ENCODE peak calls at places on chromosomes 12 and 14, in eight cellular contexts. One of them, this sample, is unnamed.
A peak's percentile ranks its signal among the peaks of the same experiment; 100 is the strongest.

GRCh38 chr14:60622920-60623263 is 26.4 kb downstream of the SIX1 start:
- DNase-seq in kidney epithelial cell: no peak
- DNase-seq in ovary: no peak
- DNase-seq in astrocyte of the cerebellum: peak; percentile 93
- DNase-seq in fibroblast of pulmonary artery: peak; percentile 41
- DNase-seq in choroid plexus epithelial cell: peak; percentile 92
- DNase-seq in fibroblast of lung: peak; percentile 86
- DNase-seq in gastrocnemius medialis: no peak
- DNase-seq in this sample: peak; percentile 13

GRCh38 chr12:15453613-15454012 is 131.3 kb downstream of the PTPRO start:
- DNase-seq in kidney epithelial cell: no peak
- DNase-seq in ovary: no peak
- DNase-seq in astrocyte of the cerebellum: no peak
- DNase-seq in fibroblast of pulmonary artery: no peak
- DNase-seq in choroid plexus epithelial cell: no peak
- DNase-seq in fibroblast of lung: no peak
- DNase-seq in gastrocnemius medialis: no peak
- DNase-seq in this sample: no peak

GRCh38 chr12:131065801-131066200 is 112.1 kb downstream of the ADGRD1 start:
- DNase-seq in kidney epithelial cell: no peak
- DNase-seq in ovary: no peak
- DNase-seq in astrocyte of the cerebellum: no peak
- DNase-seq in fibroblast of pulmonary artery: no peak
- DNase-seq in choroid plexus epithelial cell: no peak
- DNase-seq in fibroblast of lung: no peak
- DNase-seq in gastrocnemius medialis: no peak
- DNase-seq in this sample: no peak

GRCh38 chr12:116365606-116366455 is 88.3 kb upstream of the MED13L start:
- DNase-seq in kidney epithelial cell: no peak
- DNase-seq in ovary: no peak
- DNase-seq in astrocyte of the cerebellum: no peak
- DNase-seq in fibroblast of pulmonary artery: no peak
- DNase-seq in choroid plexus epithelial cell: no peak
- DNase-seq in fibroblast of lung: no peak
- DNase-seq in gastrocnemius medialis: no peak
- DNase-seq in this sample: no peak

GRCh38 chr14:71464840-71465239 is 467.4 kb upstream of the RGS6 start:
- DNase-seq in kidney epithelial cell: no peak
- DNase-seq in ovary: no peak
- DNase-seq in astrocyte of the cerebellum: no peak
- DNase-seq in fibroblast of pulmonary artery: no peak
- DNase-seq in choroid plexus epithelial cell: no peak
- DNase-seq in fibroblast of lung: no peak
- DNase-seq in gastrocnemius medialis: no peak
- DNase-seq in this sample: no peak

GRCh38 chr12:128307791-128308190 is 40.8 kb downstream of the TMEM132C start:
- DNase-seq in kidney epithelial cell: no peak
- DNase-seq in ovary: no peak
- DNase-seq in astrocyte of the cerebellum: no peak
- DNase-seq in fibroblast of pulmonary artery: no peak
- DNase-seq in choroid plexus epithelial cell: no peak
- DNase-seq in fibroblast of lung: no peak
- DNase-seq in gastrocnemius medialis: no peak
- DNase-seq in this sample: no peak

GRCh38 chr12:52020539-52021336 is 14.0 kb downstream of the TAMALIN start:
- DNase-seq in kidney epithelial cell: no peak
- DNase-seq in ovary: peak; percentile 65
- DNase-seq in astrocyte of the cerebellum: no peak
- DNase-seq in fibroblast of pulmonary artery: peak; percentile 70
- DNase-seq in choroid plexus epithelial cell: peak; percentile 62
- DNase-seq in fibroblast of lung: peak; percentile 28
- DNase-seq in gastrocnemius medialis: no peak
- DNase-seq in this sample: peak; percentile 44

GRCh38 chr14:101018561-101019290 is 115.2 kb upstream of the RTL1 start:
- DNase-seq in kidney epithelial cell: no peak
- DNase-seq in ovary: peak; percentile 9
- DNase-seq in astrocyte of the cerebellum: no peak
- DNase-seq in fibroblast of pulmonary artery: no peak
- DNase-seq in choroid plexus epithelial cell: no peak
- DNase-seq in fibroblast of lung: no peak
- DNase-seq in gastrocnemius medialis: no peak
- DNase-seq in this sample: no peak

GRCh38 chr12:33653362-33653761 is 213.7 kb upstream of the SYT10 start:
- DNase-seq in kidney epithelial cell: no peak
- DNase-seq in ovary: no peak
- DNase-seq in astrocyte of the cerebellum: no peak
- DNase-seq in fibroblast of pulmonary artery: no peak
- DNase-seq in choroid plexus epithelial cell: no peak
- DNase-seq in fibroblast of lung: no peak
- DNase-seq in gastrocnemius medialis: no peak
- DNase-seq in this sample: no peak

GRCh38 chr12:59650594-59651229 is 54.9 kb downstream of the SLC16A7 start:
- DNase-seq in kidney epithelial cell: no peak
- DNase-seq in ovary: no peak
- DNase-seq in astrocyte of the cerebellum: peak; percentile 18
- DNase-seq in fibroblast of pulmonary artery: peak; percentile 17
- DNase-seq in choroid plexus epithelial cell: peak; percentile 56
- DNase-seq in fibroblast of lung: peak; percentile 65
- DNase-seq in gastrocnemius medialis: no peak
- DNase-seq in this sample: no peak

GRCh38 chr12:104707179-104707578 is 250.4 kb downstream of the CHST11 start:
- DNase-seq in kidney epithelial cell: no peak
- DNase-seq in ovary: no peak
- DNase-seq in astrocyte of the cerebellum: no peak
- DNase-seq in fibroblast of pulmonary artery: no peak
- DNase-seq in choroid plexus epithelial cell: no peak
- DNase-seq in fibroblast of lung: peak; percentile 42
- DNase-seq in gastrocnemius medialis: no peak
- DNase-seq in this sample: no peak

GRCh38 chr14:55274760-55275159 is 3.5 kb downstream of the FBXO34 start:
- DNase-seq in kidney epithelial cell: no peak
- DNase-seq in ovary: no peak
- DNase-seq in astrocyte of the cerebellum: no peak
- DNase-seq in fibroblast of pulmonary artery: peak; percentile 52
- DNase-seq in choroid plexus epithelial cell: peak; percentile 70
- DNase-seq in fibroblast of lung: peak; percentile 91
- DNase-seq in gastrocnemius medialis: no peak
- DNase-seq in this sample: no peak

GRCh38 chr12:11881835-11882234 is 188.9 kb upstream of the BCL2L14 start:
- DNase-seq in kidney epithelial cell: no peak
- DNase-seq in ovary: no peak
- DNase-seq in astrocyte of the cerebellum: no peak
- DNase-seq in fibroblast of pulmonary artery: no peak
- DNase-seq in choroid plexus epithelial cell: no peak
- DNase-seq in fibroblast of lung: no peak
- DNase-seq in gastrocnemius medialis: no peak
- DNase-seq in this sample: no peak

GRCh38 chr14:24928501-24928900 is 121.4 kb downstream of the STXBP6 start:
- DNase-seq in kidney epithelial cell: no peak
- DNase-seq in ovary: no peak
- DNase-seq in astrocyte of the cerebellum: no peak
- DNase-seq in fibroblast of pulmonary artery: no peak
- DNase-seq in choroid plexus epithelial cell: peak; percentile 35
- DNase-seq in fibroblast of lung: peak; percentile 12
- DNase-seq in gastrocnemius medialis: no peak
- DNase-seq in this sample: no peak

GRCh38 chr14:76806446-76806845 is 6.2 kb downstream of the ANGEL1 start:
- DNase-seq in kidney epithelial cell: no peak
- DNase-seq in ovary: no peak
- DNase-seq in astrocyte of the cerebellum: no peak
- DNase-seq in fibroblast of pulmonary artery: no peak
- DNase-seq in choroid plexus epithelial cell: no peak
- DNase-seq in fibroblast of lung: no peak
- DNase-seq in gastrocnemius medialis: no peak
- DNase-seq in this sample: no peak

DNA sequence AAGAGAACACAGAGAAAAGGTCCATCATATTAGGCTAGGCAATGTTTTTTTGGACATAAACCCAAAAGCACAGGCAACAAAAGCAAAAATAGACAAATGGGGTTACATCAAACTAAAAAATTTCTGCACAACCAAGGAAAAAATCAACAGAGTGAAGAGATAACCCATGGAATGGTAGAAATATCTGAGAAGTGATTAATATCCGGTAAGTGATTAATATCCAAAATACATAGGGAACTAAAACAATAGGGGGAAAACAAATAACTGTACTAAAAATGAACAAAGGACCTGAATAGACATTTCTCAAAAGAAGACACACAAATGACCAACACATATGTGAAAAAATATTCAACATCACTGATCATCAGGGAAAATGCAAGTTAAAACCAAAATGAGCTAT is 4.3 kb downstream of the STYK1 start:
- DNase-seq in kidney epithelial cell: no peak
- DNase-seq in ovary: no peak
- DNase-seq in astrocyte of the cerebellum: no peak
- DNase-seq in fibroblast of pulmonary artery: no peak
- DNase-seq in choroid plexus epithelial cell: no peak
- DNase-seq in fibroblast of lung: no peak
- DNase-seq in gastrocnemius medialis: no peak
- DNase-seq in this sample: no peak
- H3K4me3 ChIP-seq in kidney epithelial cell: no peak overlapping the region
- H3K4me3 ChIP-seq in ovary: no peak overlapping the region
- H3K4me3 ChIP-seq in astrocyte of the cerebellum: no peak overlapping the region
- H3K4me3 ChIP-seq in fibroblast of pulmonary artery: no peak overlapping the region
- H3K4me3 ChIP-seq in choroid plexus epithelial cell: no peak overlapping the region
- H3K4me3 ChIP-seq in fibroblast of lung: no peak overlapping the region
- H3K4me3 ChIP-seq in gastrocnemius medialis: no peak overlapping the region
- H3K4me3 ChIP-seq in this sample: no peak overlapping the region

GRCh38 chr14:89304972-89305703 is 111.9 kb downstream of the FOXN3 start:
- DNase-seq in kidney epithelial cell: no peak
- DNase-seq in ovary: peak; percentile 53
- DNase-seq in astrocyte of the cerebellum: peak; percentile 60
- DNase-seq in fibroblast of pulmonary artery: peak; percentile 77
- DNase-seq in choroid plexus epithelial cell: peak; percentile 75
- DNase-seq in fibroblast of lung: peak; percentile 80
- DNase-seq in gastrocnemius medialis: no peak
- DNase-seq in this sample: peak; percentile 22
- H3K4me3 ChIP-seq in kidney epithelial cell: no peak overlapping the region
- H3K4me3 ChIP-seq in ovary: no peak overlapping the region
- H3K4me3 ChIP-seq in astrocyte of the cerebellum: no peak overlapping the region
- H3K4me3 ChIP-seq in fibroblast of pulmonary artery: no peak overlapping the region
- H3K4me3 ChIP-seq in choroid plexus epithelial cell: no peak overlapping the region
- H3K4me3 ChIP-seq in fibroblast of lung: peak overlapping the region; percentile 4
- H3K4me3 ChIP-seq in gastrocnemius medialis: no peak overlapping the region
- H3K4me3 ChIP-seq in this sample: no peak overlapping the region

GRCh38 chr12:53985358-53985899 is 483 bp downstream of the HOXC10 start:
- DNase-seq in kidney epithelial cell: no peak
- DNase-seq in ovary: no peak
- DNase-seq in astrocyte of the cerebellum: no peak
- DNase-seq in fibroblast of pulmonary artery: no peak
- DNase-seq in choroid plexus epithelial cell: no peak
- DNase-seq in fibroblast of lung: no peak
- DNase-seq in gastrocnemius medialis: no peak
- DNase-seq in this sample: no peak
- H3K4me3 ChIP-seq in kidney epithelial cell: peak overlapping the region; percentile 60
- H3K4me3 ChIP-seq in ovary: peak overlapping the region; percentile 42
- H3K4me3 ChIP-seq in astrocyte of the cerebellum: no peak overlapping the region
- H3K4me3 ChIP-seq in fibroblast of pulmonary artery: no peak overlapping the region
- H3K4me3 ChIP-seq in choroid plexus epithelial cell: no peak overlapping the region
- H3K4me3 ChIP-seq in fibroblast of lung: peak overlapping the region; percentile 19
- H3K4me3 ChIP-seq in gastrocnemius medialis: peak overlapping the region; percentile 68
- H3K4me3 ChIP-seq in this sample: peak overlapping the region; percentile 70

GRCh38 chr14:44961730-44962572 is at the start of the genes KLHL28 and TOGARAM1:
- DNase-seq in kidney epithelial cell: peak; percentile 100
- DNase-seq in ovary: peak; percentile 97
- DNase-seq in astrocyte of the cerebellum: peak; percentile 100
- DNase-seq in fibroblast of pulmonary artery: peak; percentile 100
- DNase-seq in choroid plexus epithelial cell: peak; percentile 100
- DNase-seq in fibroblast of lung: peak; percentile 100
- DNase-seq in gastrocnemius medialis: peak; percentile 99
- DNase-seq in this sample: peak; percentile 95

GRCh38 chr14:44961151-44961729 is 507 bp downstream of the KLHL28 start:
- DNase-seq in kidney epithelial cell: no peak
- DNase-seq in ovary: peak; percentile 65
- DNase-seq in astrocyte of the cerebellum: peak; percentile 11
- DNase-seq in fibroblast of pulmonary artery: peak; percentile 65
- DNase-seq in choroid plexus epithelial cell: peak; percentile 77
- DNase-seq in fibroblast of lung: peak; percentile 70
- DNase-seq in gastrocnemius medialis: peak; percentile 37
- DNase-seq in this sample: peak; percentile 53

GRCh38 chr14:44960146-44960545 is 1.6 kb downstream of the KLHL28 start:
- DNase-seq in kidney epithelial cell: no peak
- DNase-seq in ovary: no peak
- DNase-seq in astrocyte of the cerebellum: no peak
- DNase-seq in fibroblast of pulmonary artery: peak; percentile 7
- DNase-seq in choroid plexus epithelial cell: no peak
- DNase-seq in fibroblast of lung: peak; percentile 29
- DNase-seq in gastrocnemius medialis: no peak
- DNase-seq in this sample: no peak

GRCh38 chr14:44960646-44961045 is 1.1 kb downstream of the KLHL28 start:
- DNase-seq in kidney epithelial cell: no peak
- DNase-seq in ovary: no peak
- DNase-seq in astrocyte of the cerebellum: no peak
- DNase-seq in fibroblast of pulmonary artery: peak; percentile 7
- DNase-seq in choroid plexus epithelial cell: no peak
- DNase-seq in fibroblast of lung: peak; percentile 32
- DNase-seq in gastrocnemius medialis: no peak
- DNase-seq in this sample: no peak

DNA sequence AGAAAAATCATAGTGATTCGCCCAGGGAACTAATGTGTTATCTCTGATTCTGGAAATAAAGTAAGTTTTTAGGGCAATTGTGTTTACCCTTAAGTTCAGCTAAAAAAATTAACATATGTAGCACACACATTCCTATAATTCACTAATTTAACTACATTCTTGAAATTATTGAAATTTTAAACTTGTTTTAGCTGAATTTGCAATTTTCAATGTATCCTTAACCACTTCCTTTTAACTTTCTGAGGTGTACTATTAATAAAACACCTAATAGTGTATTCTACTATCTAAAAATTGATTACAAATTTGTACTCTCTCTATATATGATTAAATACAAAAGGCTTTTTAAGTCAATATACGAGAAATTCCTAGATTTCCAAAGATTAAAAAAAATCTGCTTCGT is 2.2 kb downstream of the KLHL28 start:
- DNase-seq in kidney epithelial cell: no peak
- DNase-seq in ovary: no peak
- DNase-seq in astrocyte of the cerebellum: no peak
- DNase-seq in fibroblast of pulmonary artery: no peak
- DNase-seq in choroid plexus epithelial cell: no peak
- DNase-seq in fibroblast of lung: no peak
- DNase-seq in gastrocnemius medialis: no peak
- DNase-seq in this sample: no peak
- H3K4me3 ChIP-seq in kidney epithelial cell: no peak overlapping the region
- H3K4me3 ChIP-seq in ovary: no peak overlapping the region
- H3K4me3 ChIP-seq in astrocyte of the cerebellum: no peak overlapping the region
- H3K4me3 ChIP-seq in fibroblast of pulmonary artery: peak overlapping the region; percentile 87
- H3K4me3 ChIP-seq in choroid plexus epithelial cell: no peak overlapping the region
- H3K4me3 ChIP-seq in fibroblast of lung: peak overlapping the region; percentile 97
- H3K4me3 ChIP-seq in gastrocnemius medialis: peak overlapping the region; percentile 75
- H3K4me3 ChIP-seq in this sample: peak overlapping the region; percentile 86

This sample was measured in MG63.